ENCODE peak calls at places on chromosome 13, in eight cellular contexts. B, T, E, D, M, C, J and I are unnamed samples.

GRCh38 chr13:99307648-99308339 is 595 bp upstream of the GPR183 start:
- DNase-seq in B (peak), T (no peak), E (no peak), D (peak), M (no peak), C (peak), J (no peak), I (peak)

GRCh38 chr13:79830426-79830825 is 349.5 kb downstream of the NDFIP2 start:
- DNase-seq in B (no peak), T (no peak), E (no peak), D (no peak), M (no peak), C (no peak), J (no peak), I (no peak)

GRCh38 chr13:20436505-20436904 is 89.2 kb downstream of the CRYL1 start:
- DNase-seq in B (no peak), T (no peak), E (no peak), D (no peak), M (no peak), C (no peak), J (no peak), I (no peak)

GRCh38 chr13:60787083-60787482 is 390.1 kb downstream of the TDRD3 start:
- DNase-seq in B (no peak), T (no peak), E (no peak), D (no peak), M (no peak), C (no peak), J (no peak), I (no peak)

GRCh38 chr13:75384881-75385707 is 96.9 kb downstream of the TBC1D4 start:
- DNase-seq in B (no peak), T (no peak), E (no peak), D (no peak), M (no peak), C (no peak), J (no peak), I (no peak)

GRCh38 chr13:51552027-51552426 is 32.2 kb upstream of the WDFY2 start:
- DNase-seq in B (no peak), T (no peak), E (no peak), D (no peak), M (no peak), C (no peak), J (no peak), I (peak)

GRCh38 chr13:87821512-87821911 is 150.3 kb downstream of the SLITRK5 start:
- DNase-seq in B (no peak), T (no peak), E (no peak), D (no peak), M (no peak), C (no peak), J (no peak), I (peak)

GRCh38 chr13:48006396-48006795 is 5.3 kb upstream of the SUCLA2 start:
- DNase-seq in B (no peak), T (no peak), E (no peak), D (no peak), M (no peak), C (no peak), J (no peak), I (no peak)